ENCODE peak calls at places on chromosomes 5 and 9, in four cellular contexts. One of them, this sample, is unnamed.

GRCh38 chr9:123914517-123915199 is 15.3 kb downstream of the DENND1A start:
- DNase-seq in heart right ventricle: no peak
- DNase-seq in foreskin fibroblast: no peak
- DNase-seq in esophagus squamous epithelium: no peak
- DNase-seq in this sample: no peak

GRCh38 chr9:5263568-5264218 is 32.5 kb downstream of the INSL4 start:
- DNase-seq in foreskin fibroblast: no peak
- DNase-seq in heart right ventricle: no peak
- DNase-seq in esophagus squamous epithelium: no peak
- DNase-seq in this sample: no peak

GRCh38 chr9:111615928-111616327 is 15.2 kb upstream of the DNAJC25 start:
- DNase-seq in foreskin fibroblast: no peak
- DNase-seq in heart right ventricle: no peak
- DNase-seq in esophagus squamous epithelium: no peak
- DNase-seq in this sample: no peak

GRCh38 chr9:70034292-70034711 is 9.3 kb upstream of the MAMDC2 start:
- DNase-seq in heart right ventricle: no peak
- DNase-seq in esophagus squamous epithelium: no peak
- DNase-seq in foreskin fibroblast: no peak
- DNase-seq in this sample: no peak

GRCh38 chr9:121671612-121672155 is 20.2 kb downstream of the DAB2IP start:
- DNase-seq in heart right ventricle: no peak
- DNase-seq in esophagus squamous epithelium: no peak
- DNase-seq in foreskin fibroblast: peak; percentile 75
- DNase-seq in this sample: no peak

GRCh38 chr5:90994796-90995195 is 388.3 kb downstream of the ARRDC3 start:
- DNase-seq in esophagus squamous epithelium: no peak
- DNase-seq in foreskin fibroblast: no peak
- DNase-seq in heart right ventricle: no peak
- DNase-seq in this sample: no peak

GRCh38 chr9:98575379-98576346 is 133.1 kb downstream of the GABBR2 start:
- DNase-seq in esophagus squamous epithelium: no peak
- DNase-seq in foreskin fibroblast: no peak
- DNase-seq in heart right ventricle: no peak
- DNase-seq in this sample: no peak

GRCh38 chr5:39176740-39177628 is 42.4 kb downstream of the FYB1 start:
- DNase-seq in esophagus squamous epithelium: no peak
- DNase-seq in foreskin fibroblast: no peak
- DNase-seq in heart right ventricle: no peak
- DNase-seq in this sample: no peak

GRCh38 chr5:179969110-179969509 is 61.4 kb upstream of the TBC1D9B start:
- DNase-seq in esophagus squamous epithelium: no peak
- DNase-seq in foreskin fibroblast: no peak
- DNase-seq in heart right ventricle: no peak
- DNase-seq in this sample: no peak

GRCh38 chr5:176816043-176816745 is 5.8 kb downstream of the UNC5A start:
- DNase-seq in foreskin fibroblast: no peak
- DNase-seq in esophagus squamous epithelium: no peak
- DNase-seq in heart right ventricle: no peak
- DNase-seq in this sample: no peak

GRCh38 chr9:98807811-98808195 is 333 bp downstream of the GALNT12 start:
- DNase-seq in esophagus squamous epithelium: no peak
- DNase-seq in foreskin fibroblast: no peak
- DNase-seq in heart right ventricle: no peak
- DNase-seq in this sample: no peak

GRCh38 chr5:132272341-132273210 is 15.1 kb downstream of the PDLIM4 start:
- DNase-seq in heart right ventricle: peak; percentile 60
- DNase-seq in esophagus squamous epithelium: no peak
- DNase-seq in foreskin fibroblast: no peak
- DNase-seq in this sample: peak; percentile 64

GRCh38 chr9:2704504-2704903 is 12.8 kb upstream of the KCNV2 start:
- DNase-seq in foreskin fibroblast: no peak
- DNase-seq in esophagus squamous epithelium: no peak
- DNase-seq in heart right ventricle: no peak
- DNase-seq in this sample: no peak

GRCh38 chr5:95848701-95849100 is 26.2 kb upstream of the GLRX start:
- DNase-seq in esophagus squamous epithelium: no peak
- DNase-seq in heart right ventricle: no peak
- DNase-seq in foreskin fibroblast: peak; percentile 68
- DNase-seq in this sample: no peak

GRCh38 chr5:111171-111570 is 19.2 kb downstream of the PLEKHG4B start:
- DNase-seq in heart right ventricle: no peak
- DNase-seq in foreskin fibroblast: no peak
- DNase-seq in esophagus squamous epithelium: no peak
- DNase-seq in this sample: no peak

DNA sequence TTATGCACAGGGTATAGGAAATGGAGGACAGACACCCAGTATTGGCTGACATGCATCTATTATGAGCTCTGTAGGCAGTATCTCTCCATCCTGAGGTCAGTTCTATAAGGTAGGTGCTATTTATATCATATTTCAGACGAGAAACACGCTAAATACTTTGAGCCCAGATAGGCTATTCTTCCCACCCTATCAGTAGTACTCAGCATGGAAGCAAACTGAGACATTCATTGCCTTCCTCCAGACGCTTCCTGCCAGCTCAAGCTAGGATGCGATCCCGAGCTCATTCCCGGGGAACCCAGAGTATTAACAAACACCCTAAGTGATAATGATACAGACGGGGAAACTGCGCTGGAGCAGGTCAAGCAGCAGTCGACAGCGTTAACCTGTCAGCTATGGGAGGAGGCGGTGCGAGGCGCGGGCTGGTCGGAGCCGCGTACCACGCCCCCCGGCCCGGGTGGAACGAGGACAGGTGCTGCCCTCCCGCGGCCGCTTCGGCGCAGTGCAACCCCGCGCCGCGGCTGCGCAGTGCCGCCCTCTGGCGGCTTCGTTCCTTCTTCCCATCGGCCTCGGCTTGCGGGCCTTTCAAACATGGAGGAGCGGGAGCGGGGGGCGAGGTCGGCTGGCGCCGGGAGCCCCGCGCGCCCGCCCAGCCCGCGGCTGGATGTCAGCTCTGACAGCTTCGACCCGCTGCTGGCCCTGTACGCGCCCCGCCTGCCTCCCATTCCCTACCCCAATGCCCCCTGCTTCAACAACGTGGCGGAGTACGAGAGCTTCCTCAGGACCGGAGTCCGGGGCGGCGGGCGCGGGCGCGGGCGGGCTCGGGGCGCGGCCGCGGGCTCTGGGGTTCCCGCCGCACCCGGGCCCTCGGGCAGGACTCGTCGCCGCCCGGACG is at the start of gene LSM11:
- DNase-seq in foreskin fibroblast: peak; percentile 75
- DNase-seq in esophagus squamous epithelium: peak; percentile 40
- DNase-seq in heart right ventricle: peak; percentile 89
- DNase-seq in this sample: peak; percentile 72
- TF ChIP-seq CTCF in foreskin fibroblast: peak; percentile 99
- TF ChIP-seq CTCF in esophagus squamous epithelium: peak; percentile 100
- TF ChIP-seq CTCF in heart right ventricle: peak; percentile 100
- TF ChIP-seq CTCF in this sample: no peak

DNA sequence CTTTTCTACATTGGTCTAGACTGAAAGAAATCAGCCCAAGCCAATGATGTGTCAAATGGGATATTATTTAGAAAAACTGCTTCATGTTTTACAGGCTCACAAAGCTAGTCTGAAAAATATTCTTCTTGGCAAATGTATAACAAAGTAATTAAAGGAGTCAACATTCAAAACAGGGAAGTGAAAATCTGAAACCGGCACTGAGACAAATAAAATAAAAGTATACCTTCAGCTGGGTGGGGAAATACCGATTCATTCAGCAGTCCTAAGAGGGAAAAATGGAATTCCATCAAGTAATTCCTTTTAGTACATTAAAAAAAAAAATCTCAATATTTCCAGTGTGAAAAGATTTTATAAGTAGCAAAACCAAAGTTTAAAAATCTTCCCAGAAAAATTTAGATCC is 259.6 kb upstream of the SLC24A2 start:
- DNase-seq in heart right ventricle: no peak
- DNase-seq in esophagus squamous epithelium: no peak
- DNase-seq in foreskin fibroblast: no peak
- DNase-seq in this sample: no peak
- TF ChIP-seq CTCF in heart right ventricle: no peak
- TF ChIP-seq CTCF in esophagus squamous epithelium: no peak
- TF ChIP-seq CTCF in foreskin fibroblast: no peak
- TF ChIP-seq CTCF in this sample: no peak

DNA sequence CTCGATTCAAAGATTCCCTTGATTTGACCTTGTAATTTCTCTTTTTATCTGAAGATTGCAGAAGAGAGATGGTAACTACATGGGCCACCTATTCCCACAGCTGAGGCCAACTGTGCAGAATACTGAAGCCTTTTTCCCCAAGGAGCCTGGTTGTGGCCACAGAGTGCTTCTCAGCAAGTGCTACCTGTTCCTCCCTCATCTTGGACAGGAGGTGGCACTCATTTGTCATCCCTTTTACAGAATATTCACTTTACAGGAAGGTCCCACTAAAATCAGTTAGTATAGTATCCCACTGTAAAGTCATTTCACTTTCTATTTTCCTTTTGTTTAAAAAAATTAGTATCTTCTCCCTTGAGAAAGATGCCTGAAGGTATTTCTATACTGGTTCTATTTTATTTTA is 346.4 kb downstream of the ARL15 start:
- DNase-seq in esophagus squamous epithelium: no peak
- DNase-seq in foreskin fibroblast: no peak
- DNase-seq in heart right ventricle: no peak
- DNase-seq in this sample: no peak
- TF ChIP-seq CTCF in esophagus squamous epithelium: no peak
- TF ChIP-seq CTCF in foreskin fibroblast: no peak
- TF ChIP-seq CTCF in heart right ventricle: no peak
- TF ChIP-seq CTCF in this sample: no peak

DNA sequence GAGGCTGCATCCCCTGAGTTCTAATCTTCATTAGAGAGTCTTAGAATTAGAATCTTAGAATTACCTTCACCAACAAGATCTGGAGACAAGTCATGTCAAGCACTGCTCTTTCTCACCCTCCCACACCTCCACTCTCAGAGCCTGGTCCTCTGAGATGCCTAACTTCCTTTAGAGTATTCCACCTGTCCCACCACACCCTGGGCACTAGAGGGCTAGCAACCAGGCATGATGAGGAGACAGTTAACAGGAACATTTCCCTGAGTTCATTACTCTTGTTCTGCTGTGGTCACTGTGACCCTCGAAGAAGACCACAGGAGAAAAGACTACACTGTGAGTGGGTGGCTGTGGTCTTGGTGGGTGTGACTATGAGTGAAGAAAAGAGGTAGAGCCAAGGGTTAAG is 25.2 kb upstream of the MAP1B start:
- DNase-seq in heart right ventricle: no peak
- DNase-seq in foreskin fibroblast: no peak
- DNase-seq in esophagus squamous epithelium: no peak
- DNase-seq in this sample: no peak
- TF ChIP-seq CTCF in heart right ventricle: no peak
- TF ChIP-seq CTCF in foreskin fibroblast: no peak
- TF ChIP-seq CTCF in esophagus squamous epithelium: no peak
- TF ChIP-seq CTCF in this sample: no peak

GRCh38 chr5:114898602-114899001 is 271.1 kb downstream of the TRIM36 start:
- DNase-seq in foreskin fibroblast: no peak
- DNase-seq in heart right ventricle: no peak
- DNase-seq in esophagus squamous epithelium: no peak
- DNase-seq in this sample: no peak
- TF ChIP-seq CTCF in foreskin fibroblast: no peak
- TF ChIP-seq CTCF in heart right ventricle: no peak
- TF ChIP-seq CTCF in esophagus squamous epithelium: no peak
- TF ChIP-seq CTCF in this sample: no peak

GRCh38 chr9:133118568-133118967 is 2.5 kb downstream of the RALGDS start:
- DNase-seq in foreskin fibroblast: no peak
- DNase-seq in esophagus squamous epithelium: no peak
- DNase-seq in heart right ventricle: peak; percentile 10
- DNase-seq in this sample: no peak

GRCh38 chr9:133119039-133119438 is 2.0 kb downstream of the RALGDS start:
- DNase-seq in heart right ventricle: peak; percentile 64
- DNase-seq in foreskin fibroblast: no peak
- DNase-seq in esophagus squamous epithelium: no peak
- DNase-seq in this sample: no peak

GRCh38 chr9:133116346-133117231 is 4.5 kb downstream of the RALGDS start:
- DNase-seq in esophagus squamous epithelium: no peak
- DNase-seq in foreskin fibroblast: no peak
- DNase-seq in heart right ventricle: peak; percentile 16
- DNase-seq in this sample: no peak

GRCh38 chr9:133118179-133118520 is 2.9 kb downstream of the RALGDS start:
- DNase-seq in foreskin fibroblast: no peak
- DNase-seq in esophagus squamous epithelium: no peak
- DNase-seq in heart right ventricle: peak; percentile 7
- DNase-seq in this sample: no peak

GRCh38 chr9:133117271-133118178 is 3.5 kb downstream of the RALGDS start:
- DNase-seq in esophagus squamous epithelium: no peak
- DNase-seq in foreskin fibroblast: no peak
- DNase-seq in heart right ventricle: peak; percentile 72
- DNase-seq in this sample: no peak
- TF ChIP-seq CTCF in esophagus squamous epithelium: no peak
- TF ChIP-seq CTCF in foreskin fibroblast: no peak
- TF ChIP-seq CTCF in heart right ventricle: peak; percentile 21
- TF ChIP-seq CTCF in this sample: no peak

DNA sequence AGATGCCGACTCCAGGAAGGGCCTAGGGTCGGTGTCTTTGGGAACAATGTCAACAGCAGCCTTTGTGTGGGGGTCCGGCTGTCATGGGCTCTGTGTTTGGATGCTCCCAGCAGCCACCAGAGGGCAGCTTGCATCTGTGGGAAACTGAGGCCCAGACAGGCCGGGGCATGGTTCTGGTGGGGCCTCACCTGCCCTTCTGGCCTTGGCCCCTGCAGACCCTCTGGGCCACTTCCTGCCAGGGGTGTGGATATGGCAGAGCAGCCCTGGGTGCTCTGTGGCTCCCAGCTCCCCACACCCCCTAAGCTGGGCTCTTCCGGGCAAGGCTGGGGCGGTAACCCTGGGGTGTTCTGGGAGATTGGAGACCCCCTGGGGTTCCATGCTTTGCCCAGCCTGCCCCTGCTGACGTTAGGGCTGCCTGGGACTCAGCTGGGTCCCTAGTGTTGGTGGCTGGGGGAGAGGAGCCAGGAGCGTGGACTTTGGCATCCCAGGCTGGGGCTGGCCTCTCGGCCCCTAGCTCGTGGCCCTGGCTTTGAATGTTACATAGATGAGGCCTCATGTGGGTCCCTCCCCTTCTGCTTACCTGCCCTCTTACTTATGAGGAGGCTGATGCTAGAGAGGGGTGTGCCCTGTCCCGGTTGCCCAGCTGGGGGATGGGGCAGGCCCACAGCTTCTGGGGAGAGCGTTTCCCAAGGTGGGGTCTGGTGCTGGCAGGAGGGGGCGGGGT is 38.3 kb downstream of the RXRA start:
- DNase-seq in heart right ventricle: no peak
- DNase-seq in foreskin fibroblast: no peak
- DNase-seq in esophagus squamous epithelium: no peak
- DNase-seq in this sample: no peak
- TF ChIP-seq CTCF in heart right ventricle: peak; percentile 21
- TF ChIP-seq CTCF in foreskin fibroblast: no peak
- TF ChIP-seq CTCF in esophagus squamous epithelium: peak; percentile 6
- TF ChIP-seq CTCF in this sample: no peak

GRCh38 chr9:90141723-90142122 is 500.9 kb downstream of the DIRAS2 start:
- DNase-seq in esophagus squamous epithelium: no peak
- DNase-seq in foreskin fibroblast: no peak
- DNase-seq in heart right ventricle: no peak
- DNase-seq in this sample: no peak
- TF ChIP-seq CTCF in esophagus squamous epithelium: peak; percentile 53
- TF ChIP-seq CTCF in foreskin fibroblast: peak; percentile 40
- TF ChIP-seq CTCF in heart right ventricle: peak; percentile 54
- TF ChIP-seq CTCF in this sample: no peak

DNA sequence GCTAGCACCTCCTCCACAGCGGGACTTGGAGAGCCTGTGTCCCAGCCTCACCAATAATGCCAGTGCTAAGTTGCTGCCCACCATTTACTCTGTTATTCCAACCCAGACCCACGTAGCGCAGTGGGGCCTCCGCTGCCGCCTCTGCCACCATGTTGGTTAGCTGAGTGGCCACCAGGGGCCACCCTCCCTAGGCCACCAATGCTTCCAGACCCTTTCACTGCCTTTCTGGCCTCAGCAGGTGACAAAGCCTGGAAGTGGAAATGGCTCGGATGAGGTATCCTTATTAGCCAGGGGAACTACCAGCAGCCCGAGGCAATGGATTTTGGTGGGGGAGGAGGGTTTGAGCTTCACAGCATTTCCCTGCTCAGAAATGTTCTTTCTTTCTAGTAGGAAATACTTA is 110.1 kb downstream of the OSTF1 start:
- DNase-seq in foreskin fibroblast: no peak
- DNase-seq in heart right ventricle: no peak
- DNase-seq in esophagus squamous epithelium: no peak
- DNase-seq in this sample: no peak
- TF ChIP-seq CTCF in foreskin fibroblast: no peak
- TF ChIP-seq CTCF in heart right ventricle: no peak
- TF ChIP-seq CTCF in esophagus squamous epithelium: no peak
- TF ChIP-seq CTCF in this sample: no peak